ENCODE peak calls at places on chromosomes 3 and 15, in four cellular contexts. A, D, N and S are unnamed samples.

GRCh38 chr3:37453393-37454391 is 279.3 kb upstream of the LRRFIP2 start:
- DNase-seq in A (peak; percentile 23), D (peak; percentile 10), N (no peak), S (peak; percentile 41)

GRCh38 chr3:41198526-41198925 is 779 bp upstream of the CTNNB1 start:
- DNase-seq in A (peak; percentile 42), D (peak; percentile 20), N (no peak), S (peak; percentile 39)

GRCh38 chr3:104066658-104067057 is 1300.1 kb upstream of the ALCAM start:
- DNase-seq in A (no peak), D (no peak), N (no peak), S (no peak)

GRCh38 chr3:4290272-4290893 is 12.8 kb upstream of the SETMAR start:
- DNase-seq in A (no peak), D (peak; percentile 10), N (peak; percentile 16), S (no peak)

GRCh38 chr15:52334491-52335160 is 39.0 kb upstream of the MYO5C start:
- DNase-seq in A (no peak), D (no peak), N (no peak), S (no peak)

GRCh38 chr3:20846081-20846480 is 660.1 kb upstream of the SGO1 start:
- DNase-seq in A (no peak), D (no peak), N (no peak), S (no peak)

GRCh38 chr15:68818088-68818670 is 2.5 kb downstream of the ANP32A start:
- DNase-seq in A (peak; percentile 67), D (peak; percentile 64), N (peak; percentile 70), S (peak; percentile 65)

GRCh38 chr3:16534914-16535301 is 21.4 kb upstream of the RFTN1 start:
- DNase-seq in A (no peak), D (no peak), N (no peak), S (no peak)

GRCh38 chr3:127954642-127955041 is 39.6 kb downstream of the KBTBD12 start:
- DNase-seq in A (no peak), D (no peak), N (no peak), S (no peak)

GRCh38 chr15:85406916-85407315 is 26.5 kb downstream of the AKAP13 start:
- DNase-seq in A (no peak), D (no peak), N (no peak), S (no peak)

GRCh38 chr3:69855436-69856162 is 116.3 kb downstream of the MITF start:
- DNase-seq in A (no peak), D (no peak), N (no peak), S (no peak)

GRCh38 chr3:184240384-184241140 is 8.2 kb downstream of the ALG3 start:
- DNase-seq in A (no peak), D (no peak), N (no peak), S (no peak)
- TF ChIP-seq CTCF in A (no peak), D (no peak), N (no peak), S (no peak)

DNA sequence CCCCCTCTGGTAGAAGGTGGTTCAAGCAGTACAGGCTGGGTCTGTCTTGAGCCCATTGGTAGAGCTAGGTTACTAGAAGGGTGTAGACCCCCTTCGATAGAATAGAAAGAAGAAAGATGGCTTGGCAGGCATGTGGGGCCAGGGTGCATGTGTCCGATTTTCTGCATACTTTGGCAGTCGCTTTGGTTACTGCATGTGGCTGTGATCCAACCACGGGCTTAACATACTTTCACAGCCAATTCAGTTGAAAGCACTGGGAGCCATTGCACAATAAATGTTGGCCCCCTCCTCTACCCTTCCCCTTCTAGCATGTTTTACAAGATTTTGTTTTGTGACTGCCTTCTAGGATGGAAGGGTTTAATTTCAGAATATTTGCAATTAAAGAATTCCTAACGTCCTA is 7.2 kb downstream of the ARID3B start:
- DNase-seq in A (no peak), D (no peak), N (no peak), S (no peak)
- H3K4me1 ChIP-seq in A (peaks cover 3% of the 10 kb centered on the region), D (peaks cover 22% of the 10 kb centered on the region), N (peaks cover 18% of the 10 kb centered on the region), S (peaks cover 18% of the 10 kb centered on the region)

DNA sequence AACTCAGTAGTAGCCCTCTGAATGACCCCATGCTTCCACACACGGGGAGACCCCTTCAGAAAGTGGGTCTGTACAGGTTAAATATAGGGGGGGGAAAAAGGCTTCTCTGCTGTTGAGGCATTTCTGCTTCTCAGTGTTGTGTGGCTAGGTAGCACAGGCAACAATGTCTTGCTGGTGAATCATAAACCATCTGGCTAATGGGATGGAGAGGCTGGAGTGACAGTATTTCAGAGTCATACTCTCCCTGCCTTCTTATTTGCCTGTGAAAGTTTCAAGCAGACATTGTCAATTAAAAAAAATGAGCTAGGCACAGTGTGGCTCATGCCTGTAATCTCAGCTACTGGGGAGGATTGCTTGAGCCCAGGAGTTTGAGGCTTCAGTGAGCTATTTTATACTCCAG is 14.2 kb upstream of the FBXL22 start:
- DNase-seq in A (no peak), D (no peak), N (no peak), S (no peak)
- TF ChIP-seq EP300 in A (no peak), D (no peak), N (no peak), S (no peak)

GRCh38 chr15:96622714-96623113 is 292.2 kb downstream of the NR2F2 start:
- DNase-seq in A (no peak), D (no peak), N (no peak), S (no peak)
- TF ChIP-seq CTCF in A (no peak), D (no peak), N (no peak), S (no peak)